ENCODE peak calls at places on chromosomes 7 and 10, in six cellular contexts. D is choroid plexus epithelial cell, P is foreskin fibroblast, F is Kasumi-1, Z is globus pallidus, C is HEK293T. V is an unnamed sample.

GRCh38 chr7:3280445-3280844 is 20.6 kb upstream of the SDK1 start:
- DNase-seq in D (no peak), P (no peak), F (no peak), Z (no peak), C (no peak), V (no peak)

GRCh38 chr7:159019111-159019510 is 125.6 kb downstream of the VIPR2 start:
- DNase-seq in D (no peak), P (no peak), F (no peak), Z (no peak), C (no peak), V (no peak)

GRCh38 chr7:101968720-101969466 is 151.5 kb downstream of the CUX1 start:
- DNase-seq in D (no peak), P (no peak), F (no peak), Z (no peak), C (no peak), V (no peak)

GRCh38 chr10:78947226-78947625 is 121.5 kb upstream of the ZMIZ1 start:
- DNase-seq in D (no peak), P (no peak), F (no peak), Z (no peak), C (no peak), V (no peak)

GRCh38 chr7:44729949-44730590 is 18.6 kb upstream of the ZMIZ2 start:
- DNase-seq in D (no peak), P (no peak), F (no peak), Z (no peak), C (no peak), V (no peak)

GRCh38 chr7:11716185-11716584 is 115.8 kb downstream of the THSD7A start:
- DNase-seq in D (peak), P (peak), F (no peak), Z (no peak), C (no peak), V (no peak)

GRCh38 chr10:27383595-27384542 is 120.2 kb upstream of the RAB18 start:
- DNase-seq in D (peak), P (no peak), F (no peak), Z (no peak), C (no peak), V (no peak)

GRCh38 chr7:108348913-108349312 is 107.3 kb downstream of the NRCAM start:
- DNase-seq in D (peak), P (peak), F (no peak), Z (no peak), C (no peak), V (no peak)

GRCh38 chr7:29609162-29610030 is 45.8 kb downstream of the PRR15 start:
- DNase-seq in D (peak), P (peak), F (peak), Z (peak), C (peak), V (no peak)

GRCh38 chr7:40516376-40516775 is 381.6 kb downstream of the SUGCT start:
- DNase-seq in D (peak), P (peak), F (no peak), Z (no peak), C (no peak), V (no peak)

GRCh38 chr7:33220231-33220630 is 90.9 kb downstream of the BBS9 start:
- DNase-seq in D (no peak), P (no peak), F (no peak), Z (no peak), C (no peak), V (no peak)

GRCh38 chr7:429828-430180 is 89.8 kb downstream of the PDGFA start:
- DNase-seq in D (no peak), P (no peak), F (no peak), Z (no peak), C (no peak), V (no peak)

GRCh38 chr10:126533644-126534043 is 136.8 kb downstream of the C10orf90 start:
- DNase-seq in D (no peak), P (no peak), F (no peak), Z (no peak), C (no peak), V (no peak)

GRCh38 chr7:99562832-99563231 is 4.4 kb downstream of the ZNF655 start:
- DNase-seq in D (peak), P (peak), F (no peak), Z (no peak), C (no peak), V (no peak)

GRCh38 chr10:95457319-95457886 is 103.8 kb downstream of the SORBS1 start:
- DNase-seq in D (no peak), P (no peak), F (no peak), Z (no peak), C (no peak), V (no peak)

GRCh38 chr7:148535227-148535626 is 55.3 kb upstream of the C7orf33 start:
- DNase-seq in D (no peak), P (no peak), F (peak), Z (peak), C (peak), V (peak)

GRCh38 chr10:120538091-120538490 is 81.1 kb downstream of the PLPP4 start:
- DNase-seq in D (no peak), P (no peak), F (no peak), Z (no peak), C (no peak), V (no peak)

GRCh38 chr10:42961776-42962119 is 115.1 kb upstream of the RET start:
- DNase-seq in D (no peak), P (no peak), F (no peak), Z (no peak), C (no peak), V (no peak)

GRCh38 chr10:106577266-106577665 is 587.2 kb downstream of the SORCS1 start:
- DNase-seq in D (peak), P (no peak), F (no peak), Z (no peak), C (peak), V (no peak)

GRCh38 chr7:69411466-69411865 is 186.8 kb upstream of the AUTS2 start:
- DNase-seq in D (no peak), P (no peak), F (no peak), Z (no peak), C (no peak), V (no peak)

GRCh38 chr10:87818505-87819273 is 663 bp upstream of the ATAD1 start:
- DNase-seq in D (peak), P (no peak), F (peak), Z (peak), C (peak), V (peak)

GRCh38 chr7:12623885-12624498 is 53.5 kb downstream of the SCIN start:
- DNase-seq in D (peak), P (no peak), F (peak), Z (no peak), C (peak), V (peak)

GRCh38 chr7:3922175-3922635 is 621.2 kb downstream of the SDK1 start:
- DNase-seq in D (peak), P (peak), F (no peak), Z (peak), C (peak), V (peak)

GRCh38 chr10:51832652-51833383 is 133.4 kb upstream of the CSTF2T start:
- DNase-seq in D (peak), P (peak), F (no peak), Z (peak), C (no peak), V (no peak)

GRCh38 chr7:155872678-155873369 is 60.6 kb upstream of the SHH start:
- DNase-seq in D (no peak), P (no peak), F (no peak), Z (no peak), C (no peak), V (no peak)

GRCh38 chr7:34058791-34059550 is 153.6 kb downstream of the BMPER start:
- DNase-seq in D (no peak), P (no peak), F (no peak), Z (peak), C (no peak), V (no peak)

GRCh38 chr10:43817368-43817767 is 168.7 kb upstream of the ZNF32 start:
- DNase-seq in D (peak), P (peak), F (no peak), Z (no peak), C (no peak), V (no peak)

GRCh38 chr7:56074371-56074791 is 10.3 kb downstream of the SUMF2 start:
- DNase-seq in D (peak), P (peak), F (peak), Z (peak), C (peak), V (peak)

GRCh38 chr10:90968448-90969086 is 47.7 kb upstream of the ANKRD1 start:
- DNase-seq in D (peak), P (peak), F (no peak), Z (no peak), C (no peak), V (no peak)

GRCh38 chr7:34995757-34996156 is 41.5 kb downstream of the DPY19L1 start:
- DNase-seq in D (no peak), P (no peak), F (no peak), Z (no peak), C (no peak), V (no peak)

GRCh38 chr10:121668336-121669009 is 70.2 kb upstream of the FGFR2 start:
- DNase-seq in D (peak), P (no peak), F (no peak), Z (peak), C (peak), V (no peak)